ENCODE peak calls at places on chromosomes 13 and 19, in nine cellular contexts. R is coronary artery, L is body of pancreas, G is mucosa of descending colon, D is fibroblast of lung, T is breast epithelium, A is DND-41, S is HFF-Myc, F is fibroblast of pulmonary artery. C is an unnamed sample.
A peak's percentile ranks its signal among the peaks of the same experiment; 100 is the strongest.

GRCh38 chr13:89363144-89363543 is 1692.0 kb downstream of the SLITRK5 start:
- DNase-seq in R (no peak), L (no peak), G (no peak), D (no peak), T (no peak), A (no peak), S (no peak), F (no peak), C (no peak)

GRCh38 chr13:51675385-51675784 is 91.1 kb downstream of the WDFY2 start:
- DNase-seq in R (no peak), L (no peak), G (no peak), D (no peak), T (no peak), A (no peak), S (no peak), F (no peak), C (no peak)

GRCh38 chr13:44903596-44903995 is 85.7 kb downstream of the NUFIP1 start:
- DNase-seq in R (peak; percentile 94), L (peak; percentile 63), G (peak; percentile 63), D (peak; percentile 91), T (no peak), A (no peak), S (no peak), F (peak; percentile 97), C (peak; percentile 90)

GRCh38 chr13:106152047-106152446 is 383.4 kb downstream of the EFNB2 start:
- DNase-seq in R (no peak), L (no peak), G (peak; percentile 69), D (no peak), T (no peak), A (no peak), S (no peak), F (no peak), C (no peak)

GRCh38 chr19:48111280-48111679 is 663 bp upstream of the PLA2G4C start:
- DNase-seq in R (no peak), L (no peak), G (no peak), D (no peak), T (no peak), A (no peak), S (no peak), F (no peak), C (no peak)

GRCh38 chr19:34282611-34283519 is 28.5 kb downstream of the GARRE1 start:
- DNase-seq in R (no peak), L (peak; percentile 36), G (no peak), D (peak; percentile 16), T (no peak), A (no peak), S (no peak), F (no peak), C (no peak)

GRCh38 chr19:33250500-33250899 is 24.9 kb upstream of the SLC7A10 start:
- DNase-seq in R (no peak), L (no peak), G (no peak), D (no peak), T (no peak), A (no peak), S (no peak), F (no peak), C (no peak)

GRCh38 chr13:76921516-76921915 is 26.8 kb upstream of the ACOD1 start:
- DNase-seq in R (no peak), L (no peak), G (no peak), D (peak; percentile 41), T (no peak), A (no peak), S (no peak), F (peak; percentile 58), C (peak; percentile 20)

GRCh38 chr13:50512602-50513527 is 330.6 kb downstream of the DLEU7 start:
- DNase-seq in R (no peak), L (peak; percentile 48), G (peak; percentile 76), D (peak; percentile 72), T (no peak), A (peak; percentile 90), S (no peak), F (peak; percentile 57), C (peak; percentile 69)

GRCh38 chr13:70960841-70961443 is 852.7 kb upstream of the KLHL1 start:
- DNase-seq in R (no peak), L (no peak), G (peak; percentile 35), D (peak; percentile 28), T (no peak), A (no peak), S (peak; percentile 5), F (peak; percentile 61), C (peak; percentile 59)

GRCh38 chr19:5961969-5962945 is 15.7 kb downstream of the RANBP3 start:
- DNase-seq in R (no peak), L (peak; percentile 91), G (peak; percentile 77), D (peak; percentile 23), T (peak; percentile 64), A (peak; percentile 82), S (no peak), F (peak; percentile 58), C (peak; percentile 69)

GRCh38 chr19:13206581-13206980 is 56.4 kb downstream of the IER2 start:
- DNase-seq in R (no peak), L (no peak), G (no peak), D (no peak), T (no peak), A (no peak), S (no peak), F (no peak), C (no peak)

GRCh38 chr13:99741979-99742378 is 229.6 kb downstream of the ZIC5 start:
- DNase-seq in R (no peak), L (no peak), G (peak; percentile 56), D (no peak), T (no peak), A (no peak), S (no peak), F (no peak), C (no peak)

GRCh38 chr13:113065406-113066141 is 40.0 kb upstream of the F7 start:
- DNase-seq in R (no peak), L (no peak), G (no peak), D (peak; percentile 22), T (no peak), A (no peak), S (no peak), F (no peak), C (peak; percentile 26)

GRCh38 chr13:113224486-113224885 is 15.1 kb downstream of the CUL4A start:
- DNase-seq in R (no peak), L (peak; percentile 30), G (peak; percentile 21), D (no peak), T (no peak), A (no peak), S (no peak), F (no peak), C (no peak)

DNA sequence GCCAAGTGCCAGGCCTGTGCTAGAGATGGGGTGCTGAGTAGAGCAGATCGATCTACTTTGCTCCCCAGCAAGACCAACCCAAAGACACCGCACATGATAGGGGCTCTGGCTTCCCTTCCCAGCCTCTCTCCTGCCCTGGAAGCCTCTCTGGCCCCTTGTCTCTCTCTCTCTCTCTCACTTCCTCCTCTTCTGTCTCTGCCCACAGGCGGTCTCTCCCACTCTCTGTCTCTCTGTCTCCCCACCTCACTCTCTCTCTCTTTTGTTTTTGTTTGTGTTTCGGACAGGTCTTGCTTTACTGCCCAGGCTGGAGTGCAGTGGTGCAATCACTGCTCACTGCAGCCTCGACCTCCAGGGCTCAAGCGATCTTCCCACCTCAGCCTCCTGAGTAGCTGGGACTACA is 1.3 kb downstream of the SELENOV start:
- DNase-seq in R (no peak), L (no peak), G (no peak), D (no peak), T (no peak), A (no peak), S (no peak), F (no peak), C (no peak)
- H3K4me3 ChIP-seq in R (peak overlapping the region; percentile 63), L (no peak overlapping the region), G (no peak overlapping the region), D (no peak overlapping the region), T (no peak overlapping the region), A (no peak overlapping the region), S (no peak overlapping the region), F (no peak overlapping the region), C (no peak overlapping the region)

GRCh38 chr19:41218615-41219507 is at the start of gene AXL:
- DNase-seq in R (peak; percentile 95), L (peak; percentile 35), G (peak; percentile 69), D (peak; percentile 85), T (peak; percentile 67), A (no peak), S (peak; percentile 59), F (peak; percentile 82), C (peak; percentile 70)
- TF ChIP-seq CTCF in R (no peak), L (no peak), G (no peak), D (no peak), T (no peak), A (no peak), S (no peak), F (no peak), C (no peak)

DNA sequence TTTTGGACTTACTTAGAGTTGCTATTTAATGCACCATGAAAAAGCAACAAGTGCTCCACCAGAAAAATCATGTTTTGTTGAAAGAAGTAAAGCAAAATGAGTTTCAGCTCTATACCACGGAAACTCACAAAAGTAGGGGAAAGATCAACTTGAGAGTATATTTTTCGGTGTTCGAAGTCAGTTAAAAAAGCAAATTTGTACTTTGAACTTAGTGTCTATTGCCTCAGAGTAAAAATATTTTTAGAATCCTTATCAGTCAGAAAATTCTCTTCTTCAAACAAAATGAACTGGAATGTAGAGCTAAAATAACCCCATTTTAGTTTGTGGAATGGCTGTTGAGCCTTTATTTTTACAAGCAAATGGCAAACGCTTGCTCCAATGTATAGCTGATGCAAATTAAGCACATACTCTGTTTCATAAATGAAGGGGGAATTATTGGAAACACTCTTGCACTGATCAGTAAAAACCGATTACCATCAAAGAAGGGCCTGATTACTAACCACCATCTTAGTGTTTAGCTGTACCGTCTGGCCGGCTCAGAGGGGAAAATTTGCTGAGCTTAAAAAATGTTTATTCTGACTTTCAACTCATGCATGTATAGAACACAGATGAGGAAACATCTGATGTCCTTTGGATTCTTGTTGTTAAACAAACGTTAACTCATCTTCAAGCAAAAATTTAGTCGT is 540.8 kb downstream of the GPC6 start:
- DNase-seq in R (no peak), L (no peak), G (no peak), D (no peak), T (no peak), A (no peak), S (no peak), F (no peak), C (no peak)
- H3K4me3 ChIP-seq in R (peak overlapping the region; percentile 42), L (no peak overlapping the region), G (no peak overlapping the region), D (no peak overlapping the region), T (no peak overlapping the region), A (no peak overlapping the region), S (no peak overlapping the region), F (no peak overlapping the region), C (no peak overlapping the region)

GRCh38 chr19:11232555-11232954 is 6.9 kb upstream of the ANGPTL8 start:
- DNase-seq in R (no peak), L (no peak), G (no peak), D (no peak), T (no peak), A (no peak), S (no peak), F (no peak), C (no peak)

GRCh38 chr19:11236324-11237301 is 2.8 kb upstream of the ANGPTL8 start:
- DNase-seq in R (no peak), L (no peak), G (no peak), D (no peak), T (no peak), A (no peak), S (no peak), F (no peak), C (no peak)

GRCh38 chr19:11233073-11233472 is 6.3 kb upstream of the ANGPTL8 start:
- DNase-seq in R (no peak), L (no peak), G (no peak), D (no peak), T (no peak), A (no peak), S (no peak), F (no peak), C (no peak)

GRCh38 chr19:11237321-11237720 is 2.1 kb upstream of the ANGPTL8 start:
- DNase-seq in R (no peak), L (no peak), G (no peak), D (no peak), T (no peak), A (no peak), S (no peak), F (no peak), C (no peak)

GRCh38 chr19:11234486-11235075 is 4.8 kb upstream of the ANGPTL8 start:
- DNase-seq in R (no peak), L (peak; percentile 42), G (no peak), D (no peak), T (no peak), A (no peak), S (no peak), F (no peak), C (no peak)
- TF ChIP-seq CTCF in R (no peak), L (peak; percentile 20), G (no peak), D (no peak), T (no peak), A (no peak), S (no peak), F (no peak), C (no peak)